ENCODE peak calls at places on chromosomes 4 and X, in seven cellular contexts. D is IMR-90, T is colonic mucosa, G is GM23248, A is OCI-LY7, L is AG10803, Q is tibial artery. N is an unnamed sample.

GRCh38 chr4:3411676-3412075 is 30.1 kb upstream of the HGFAC start:
- DNase-seq in D (no peak), G (no peak), T (no peak), L (no peak), A (no peak), Q (no peak), N (no peak)

GRCh38 chr4:173891072-173891471 is 361.0 kb upstream of the HAND2 start:
- DNase-seq in G (no peak), Q (no peak), L (no peak), T (no peak), D (no peak), A (no peak), N (no peak)

GRCh38 chr4:26088433-26088928 is 174.5 kb downstream of the SMIM20 start:
- DNase-seq in A (no peak), G (peak), L (peak), T (no peak), Q (peak), D (peak), N (no peak)

GRCh38 chrX:142096263-142096662 is 108.8 kb downstream of the MAGEC2 start:
- DNase-seq in A (no peak), D (no peak), Q (no peak), G (no peak), L (no peak), T (no peak), N (no peak)

GRCh38 chrX:73851014-73852009 is 288.3 kb downstream of the CHIC1 start:
- DNase-seq in G (no peak), Q (no peak), A (no peak), T (peak), D (peak), L (no peak), N (no peak)

GRCh38 chrX:53715336-53715924 is 28.9 kb upstream of the HUWE1 start:
- DNase-seq in A (peak), Q (no peak), G (no peak), T (no peak), D (no peak), L (no peak), N (no peak)

GRCh38 chr4:8536467-8536866 is 43.7 kb upstream of the GPR78 start:
- DNase-seq in L (no peak), G (no peak), A (no peak), Q (no peak), T (no peak), D (no peak), N (no peak)

GRCh38 chr4:179292443-179292842 is 1850.2 kb upstream of the AGA start:
- DNase-seq in T (no peak), D (no peak), A (no peak), L (no peak), Q (no peak), G (no peak), N (no peak)

GRCh38 chrX:93874554-93874953 is 200.5 kb downstream of the FAM133A start:
- DNase-seq in A (peak), T (peak), Q (no peak), L (no peak), G (peak), D (no peak), N (peak)

GRCh38 chr4:166594326-166594946 is 639.9 kb downstream of the SPOCK3 start:
- DNase-seq in G (peak), T (peak), A (peak), Q (no peak), L (peak), D (no peak), N (peak)

GRCh38 chr4:153112071-153112460 is 92.2 kb upstream of the TRIM2 start:
- DNase-seq in Q (no peak), D (no peak), G (no peak), A (peak), T (no peak), L (no peak), N (peak)

GRCh38 chrX:110026099-110026844 is 23.4 kb downstream of the TMEM164 start:
- DNase-seq in A (no peak), T (peak), G (peak), L (peak), Q (peak), D (no peak), N (no peak)

GRCh38 chr4:123892368-123892961 is 495.9 kb downstream of the SPRY1 start:
- DNase-seq in T (no peak), A (no peak), D (peak), G (peak), Q (no peak), L (no peak), N (no peak)

GRCh38 chr4:41379230-41379629 is 122.5 kb downstream of the UCHL1 start:
- DNase-seq in A (no peak), G (no peak), D (no peak), Q (no peak), T (no peak), L (no peak), N (no peak)

GRCh38 chr4:59094505-59094904 is 1984.3 kb upstream of the IGFBP7 start:
- DNase-seq in L (no peak), D (no peak), T (no peak), A (no peak), Q (no peak), G (no peak), N (no peak)

GRCh38 chrX:2343413-2343812 is 157.4 kb downstream of the DHRSX start:
- DNase-seq in D (no peak), Q (no peak), G (no peak), T (no peak), L (no peak), A (no peak), N (no peak)

GRCh38 chrX:150693782-150694574 is 782 bp downstream of the MTMR1 start:
- DNase-seq in D (peak), A (peak), Q (peak), L (peak), G (peak), T (peak), N (peak)

GRCh38 chrX:31604629-31605221 is 532.9 kb upstream of the FTHL17 start:
- DNase-seq in Q (no peak), T (no peak), G (no peak), A (no peak), L (no peak), D (no peak), N (no peak)

GRCh38 chrX:68428431-68428830 is 4.9 kb downstream of the OPHN1 start:
- DNase-seq in T (no peak), Q (no peak), L (peak), D (peak), G (peak), A (no peak), N (no peak)

GRCh38 chr4:84966382-84967291 is at the start of gene WDFY3:
- DNase-seq in D (peak), T (peak), L (peak), A (no peak), G (peak), Q (peak), N (peak)

DNA sequence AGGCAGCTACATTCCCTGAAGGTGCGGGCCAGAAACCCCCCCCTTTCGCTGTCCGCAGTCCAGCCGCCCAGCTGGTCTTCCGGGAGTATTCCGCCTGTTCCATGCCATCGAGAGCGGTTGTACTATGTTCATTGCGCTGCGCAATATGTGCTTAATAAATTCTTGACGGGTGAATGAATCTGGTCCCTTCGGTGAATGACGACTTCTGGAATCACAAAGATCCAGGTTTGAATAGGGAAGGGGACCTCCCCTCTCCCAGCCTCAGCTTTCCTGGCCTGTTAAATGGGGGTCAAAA is 777 bp upstream of the TFE3 start:
- DNase-seq in D (no peak), Q (no peak), G (no peak), L (no peak), A (no peak), T (no peak), N (no peak)
- H3K4me3 ChIP-seq in D (no peak), Q (peak), G (peak), L (peak), A (peak), T (peak), N (peak)

GRCh38 chr4:113474017-113474416 is 287.5 kb downstream of the CAMK2D start:
- DNase-seq in A (no peak), D (peak), Q (no peak), T (no peak), L (peak), G (peak), N (no peak)
- H3K4me3 ChIP-seq in A (no peak), D (no peak), Q (no peak), T (no peak), L (no peak), G (no peak), N (no peak)

DNA sequence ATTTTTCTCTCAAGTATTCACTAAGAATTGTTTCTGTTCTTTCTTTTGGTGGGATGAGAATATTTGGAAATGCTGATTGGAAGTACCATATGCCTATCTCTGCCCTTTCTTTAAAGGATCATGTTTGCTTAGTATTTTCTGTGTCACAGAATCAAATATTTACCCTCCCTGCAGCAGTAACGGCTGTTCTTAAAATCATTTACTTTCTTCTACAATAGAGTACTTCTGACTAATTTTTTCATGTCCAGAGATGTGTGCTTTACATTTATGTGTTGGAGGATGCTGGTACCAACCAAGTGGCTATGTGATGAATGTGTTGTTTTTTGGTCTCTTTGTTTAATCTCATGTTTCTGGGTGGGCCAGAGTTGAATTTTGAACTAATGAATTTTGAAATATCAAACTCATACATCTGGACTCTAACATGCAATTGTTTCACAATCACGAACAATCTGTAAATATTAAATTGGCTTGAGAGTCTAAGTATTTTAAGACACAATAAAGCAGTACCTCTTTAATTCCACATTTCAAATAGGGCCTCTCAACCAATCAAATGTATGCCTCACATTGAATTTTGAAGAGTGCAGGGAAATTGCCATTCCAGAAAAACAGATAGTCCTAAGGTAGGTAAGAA is 59.4 kb upstream of the ARSJ start:
- DNase-seq in Q (no peak), G (no peak), A (no peak), D (no peak), L (peak), T (no peak), N (no peak)
- H3K4me3 ChIP-seq in Q (no peak), G (no peak), A (no peak), D (no peak), L (no peak), T (no peak), N (no peak)

GRCh38 chrX:19672211-19672814 is 157.0 kb upstream of the MAP3K15 start:
- DNase-seq in A (no peak), G (no peak), T (no peak), L (no peak), D (no peak), Q (no peak), N (no peak)
- H3K4me3 ChIP-seq in A (no peak), G (no peak), T (no peak), L (no peak), D (no peak), Q (no peak), N (no peak)

GRCh38 chr4:120057416-120057815 is 9.2 kb downstream of the MAD2L1 start:
- DNase-seq in G (no peak), Q (no peak), T (no peak), D (no peak), A (no peak), L (no peak), N (no peak)

GRCh38 chr4:120066525-120067333 is at the start of gene MAD2L1:
- DNase-seq in L (peak), A (peak), Q (peak), T (peak), D (peak), G (peak), N (peak)

GRCh38 chr4:120064887-120065286 is 1.8 kb downstream of the MAD2L1 start:
- DNase-seq in T (no peak), G (no peak), L (no peak), A (no peak), Q (no peak), D (no peak), N (no peak)

GRCh38 chr4:120066182-120066524 is 495 bp downstream of the MAD2L1 start:
- DNase-seq in G (peak), T (no peak), Q (no peak), D (no peak), L (no peak), A (peak), N (peak)

DNA sequence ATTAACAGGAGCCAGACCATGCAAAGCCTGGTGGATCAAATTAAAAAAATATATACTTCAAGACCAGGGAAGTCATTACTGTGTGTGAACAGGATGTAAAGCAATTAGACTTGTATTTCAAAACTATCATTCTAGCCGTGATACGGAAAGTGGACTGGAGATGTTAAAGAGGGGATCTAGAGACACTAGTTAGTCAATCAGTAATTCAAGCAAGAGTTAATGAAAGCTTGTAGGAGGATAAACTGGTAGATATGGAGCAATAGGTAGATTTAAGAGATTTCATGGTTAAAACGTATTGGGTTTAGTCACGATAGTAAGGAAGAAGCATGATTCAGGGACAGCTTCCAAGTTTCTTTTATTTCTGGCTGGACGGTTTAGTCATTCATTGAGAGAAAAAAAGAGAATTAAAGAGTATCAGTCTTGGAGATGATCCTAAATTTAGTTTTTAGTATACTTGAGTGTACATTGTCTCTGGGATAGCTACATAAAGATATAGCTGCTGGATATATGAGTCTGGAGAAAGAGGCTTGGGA is 3.9 kb downstream of the MAD2L1 start:
- DNase-seq in G (peak), Q (no peak), A (no peak), D (peak), T (no peak), L (no peak), N (no peak)
- H3K4me3 ChIP-seq in G (no peak), Q (no peak), A (peak), D (no peak), T (no peak), L (no peak), N (no peak)

DNA sequence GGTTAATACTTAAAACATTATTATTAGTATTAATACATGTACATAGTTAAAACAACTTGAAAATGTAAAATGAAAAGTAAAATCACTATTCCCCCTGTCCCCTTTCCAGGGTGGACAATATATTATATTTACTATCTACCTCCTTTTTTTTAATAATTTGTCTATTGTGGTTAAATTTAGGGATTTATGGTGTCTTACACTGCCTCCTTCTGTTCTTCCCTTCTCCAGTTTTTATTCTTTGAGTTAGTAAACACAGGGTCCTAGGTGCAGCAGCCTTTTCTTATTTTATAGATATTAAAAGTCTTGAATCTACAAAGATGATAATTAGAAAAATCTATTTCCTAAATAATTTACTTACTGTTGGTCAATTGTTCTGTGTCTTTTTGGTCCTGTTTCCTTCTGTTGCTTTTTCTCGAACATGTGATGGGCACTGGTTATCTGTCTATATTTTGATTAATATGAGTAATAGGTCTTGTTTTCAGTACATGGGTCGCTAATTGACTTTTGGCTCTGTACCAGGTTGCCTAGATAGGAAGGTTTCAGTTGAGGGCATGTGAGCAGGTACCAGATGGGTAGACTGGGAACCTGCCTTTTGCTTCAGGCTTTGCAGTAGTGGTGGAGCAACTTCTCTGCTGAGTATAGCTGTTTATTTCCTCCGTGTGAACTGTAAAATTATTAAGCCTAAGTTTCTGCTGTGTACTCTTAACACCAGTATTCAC is 1.1 kb downstream of the NUDT9 start:
- DNase-seq in A (peak), Q (no peak), D (no peak), G (peak), L (no peak), T (no peak), N (no peak)
- H3K4me3 ChIP-seq in A (peak), Q (peak), D (peak), G (peak), L (peak), T (peak), N (peak)

GRCh38 chr4:48127882-48128394 is 6.1 kb downstream of the TXK start:
- DNase-seq in Q (peak), A (peak), G (peak), D (peak), L (peak), T (peak), N (no peak)
- H3K4me3 ChIP-seq in Q (peak), A (no peak), G (peak), D (no peak), L (peak), T (no peak), N (no peak)

GRCh38 chr4:15007201-15007600 is 4.9 kb downstream of the CPEB2 start:
- DNase-seq in A (no peak), T (no peak), L (no peak), G (no peak), D (no peak), Q (no peak), N (no peak)
- H3K4me3 ChIP-seq in A (no peak), T (no peak), L (no peak), G (peak), D (peak), Q (peak), N (no peak)